ENCODE peak calls at places on chromosomes 3 and 15, in seven cellular contexts. One of them, this sample, is unnamed.

GRCh38 chr3:152357587-152357986 is 88.9 kb downstream of the MBNL1 start:
- DNase-seq in A549: no peak
- DNase-seq in esophagus squamous epithelium: no peak
- DNase-seq in fibroblast of villous mesenchyme: no peak
- DNase-seq in D721Med: no peak
- DNase-seq in heart left ventricle: no peak
- DNase-seq in endothelial cell: no peak
- DNase-seq in this sample: no peak

GRCh38 chr3:71724584-71725278 is 471 bp downstream of the EIF4E3 start:
- DNase-seq in fibroblast of villous mesenchyme: peak; percentile 5
- DNase-seq in endothelial cell: peak; percentile 37
- DNase-seq in A549: peak; percentile 44
- DNase-seq in heart left ventricle: peak; percentile 62
- DNase-seq in D721Med: no peak
- DNase-seq in esophagus squamous epithelium: no peak
- DNase-seq in this sample: no peak

GRCh38 chr15:33242165-33242564 is 47.7 kb upstream of the FMN1 start:
- DNase-seq in esophagus squamous epithelium: no peak
- DNase-seq in endothelial cell: peak; percentile 18
- DNase-seq in heart left ventricle: no peak
- DNase-seq in fibroblast of villous mesenchyme: no peak
- DNase-seq in A549: peak; percentile 49
- DNase-seq in D721Med: no peak
- DNase-seq in this sample: no peak

GRCh38 chr15:66830358-66830757 is 128.3 kb downstream of the SMAD6 start:
- DNase-seq in esophagus squamous epithelium: no peak
- DNase-seq in heart left ventricle: peak; percentile 89
- DNase-seq in fibroblast of villous mesenchyme: peak; percentile 29
- DNase-seq in A549: no peak
- DNase-seq in D721Med: no peak
- DNase-seq in endothelial cell: no peak
- DNase-seq in this sample: no peak

GRCh38 chr3:78729921-78730320 is 1037.9 kb downstream of the ROBO1 start:
- DNase-seq in A549: no peak
- DNase-seq in fibroblast of villous mesenchyme: no peak
- DNase-seq in D721Med: no peak
- DNase-seq in heart left ventricle: no peak
- DNase-seq in endothelial cell: no peak
- DNase-seq in esophagus squamous epithelium: no peak
- DNase-seq in this sample: no peak

GRCh38 chr15:85518979-85519761 is 138.8 kb downstream of the AKAP13 start:
- DNase-seq in D721Med: no peak
- DNase-seq in A549: no peak
- DNase-seq in esophagus squamous epithelium: no peak
- DNase-seq in heart left ventricle: no peak
- DNase-seq in endothelial cell: no peak
- DNase-seq in fibroblast of villous mesenchyme: peak; percentile 63
- DNase-seq in this sample: no peak

GRCh38 chr15:25600751-25601150 is 161.9 kb upstream of the UBE3A start:
- DNase-seq in endothelial cell: no peak
- DNase-seq in fibroblast of villous mesenchyme: no peak
- DNase-seq in heart left ventricle: no peak
- DNase-seq in D721Med: no peak
- DNase-seq in esophagus squamous epithelium: no peak
- DNase-seq in A549: no peak
- DNase-seq in this sample: no peak

GRCh38 chr15:50925281-50925680 is 16.8 kb downstream of the AP4E1 start:
- DNase-seq in fibroblast of villous mesenchyme: no peak
- DNase-seq in esophagus squamous epithelium: no peak
- DNase-seq in D721Med: no peak
- DNase-seq in endothelial cell: no peak
- DNase-seq in heart left ventricle: no peak
- DNase-seq in A549: no peak
- DNase-seq in this sample: no peak

GRCh38 chr3:183697123-183697609 is 431 bp upstream of the YEATS2 start:
- DNase-seq in A549: no peak
- DNase-seq in fibroblast of villous mesenchyme: no peak
- DNase-seq in heart left ventricle: no peak
- DNase-seq in endothelial cell: no peak
- DNase-seq in D721Med: no peak
- DNase-seq in esophagus squamous epithelium: no peak
- DNase-seq in this sample: no peak

GRCh38 chr15:68415501-68416157 is 16.3 kb downstream of the ITGA11 start:
- DNase-seq in esophagus squamous epithelium: no peak
- DNase-seq in D721Med: no peak
- DNase-seq in fibroblast of villous mesenchyme: no peak
- DNase-seq in endothelial cell: no peak
- DNase-seq in heart left ventricle: no peak
- DNase-seq in A549: no peak
- DNase-seq in this sample: peak; percentile 12

GRCh38 chr3:79766474-79767193 is 1.2 kb downstream of the ROBO1 start:
- DNase-seq in A549: no peak
- DNase-seq in heart left ventricle: no peak
- DNase-seq in D721Med: no peak
- DNase-seq in esophagus squamous epithelium: no peak
- DNase-seq in endothelial cell: peak; percentile 32
- DNase-seq in fibroblast of villous mesenchyme: no peak
- DNase-seq in this sample: no peak

GRCh38 chr3:109545746-109546145 is 208.4 kb upstream of the DPPA4 start:
- DNase-seq in esophagus squamous epithelium: no peak
- DNase-seq in D721Med: no peak
- DNase-seq in heart left ventricle: no peak
- DNase-seq in endothelial cell: no peak
- DNase-seq in A549: no peak
- DNase-seq in fibroblast of villous mesenchyme: no peak
- DNase-seq in this sample: no peak

GRCh38 chr3:187498211-187498610 is 130.0 kb downstream of the RTP4 start:
- DNase-seq in esophagus squamous epithelium: no peak
- DNase-seq in A549: no peak
- DNase-seq in fibroblast of villous mesenchyme: no peak
- DNase-seq in heart left ventricle: no peak
- DNase-seq in D721Med: no peak
- DNase-seq in endothelial cell: no peak
- DNase-seq in this sample: no peak

GRCh38 chr3:122679467-122680291 is 960 bp upstream of the PARP14 start:
- DNase-seq in esophagus squamous epithelium: no peak
- DNase-seq in A549: peak; percentile 16
- DNase-seq in heart left ventricle: peak; percentile 29
- DNase-seq in endothelial cell: peak; percentile 11
- DNase-seq in D721Med: no peak
- DNase-seq in fibroblast of villous mesenchyme: peak; percentile 59
- DNase-seq in this sample: no peak

GRCh38 chr15:78060232-78060631 is 17.3 kb downstream of the TBC1D2B start:
- DNase-seq in A549: no peak
- DNase-seq in heart left ventricle: no peak
- DNase-seq in D721Med: no peak
- DNase-seq in esophagus squamous epithelium: no peak
- DNase-seq in fibroblast of villous mesenchyme: no peak
- DNase-seq in endothelial cell: no peak
- DNase-seq in this sample: no peak

GRCh38 chr3:14241716-14242115 is 63.1 kb downstream of the LSM3 start:
- DNase-seq in D721Med: no peak
- DNase-seq in esophagus squamous epithelium: no peak
- DNase-seq in endothelial cell: no peak
- DNase-seq in A549: no peak
- DNase-seq in fibroblast of villous mesenchyme: no peak
- DNase-seq in heart left ventricle: no peak
- DNase-seq in this sample: no peak

GRCh38 chr3:33831053-33831452 is 32.6 kb downstream of the PDCD6IP start:
- DNase-seq in endothelial cell: no peak
- DNase-seq in heart left ventricle: no peak
- DNase-seq in esophagus squamous epithelium: no peak
- DNase-seq in A549: no peak
- DNase-seq in fibroblast of villous mesenchyme: peak; percentile 22
- DNase-seq in D721Med: no peak
- DNase-seq in this sample: no peak

GRCh38 chr3:158950131-158950901 is 148.5 kb downstream of the MFSD1 start:
- DNase-seq in A549: no peak
- DNase-seq in endothelial cell: no peak
- DNase-seq in heart left ventricle: no peak
- DNase-seq in fibroblast of villous mesenchyme: peak; percentile 75
- DNase-seq in D721Med: no peak
- DNase-seq in esophagus squamous epithelium: no peak
- DNase-seq in this sample: no peak

GRCh38 chr3:38574411-38575278 is 74.8 kb downstream of the SCN5A start:
- DNase-seq in endothelial cell: no peak
- DNase-seq in D721Med: no peak
- DNase-seq in heart left ventricle: no peak
- DNase-seq in A549: no peak
- DNase-seq in fibroblast of villous mesenchyme: no peak
- DNase-seq in esophagus squamous epithelium: no peak
- DNase-seq in this sample: no peak

GRCh38 chr15:60392601-60392985 is 5.2 kb downstream of the ANXA2 start:
- DNase-seq in endothelial cell: no peak
- DNase-seq in heart left ventricle: no peak
- DNase-seq in esophagus squamous epithelium: no peak
- DNase-seq in fibroblast of villous mesenchyme: peak; percentile 81
- DNase-seq in D721Med: no peak
- DNase-seq in A549: peak; percentile 81
- DNase-seq in this sample: no peak

GRCh38 chr3:68988740-68989139 is 24.7 kb downstream of the EOGT start:
- DNase-seq in heart left ventricle: no peak
- DNase-seq in endothelial cell: no peak
- DNase-seq in D721Med: no peak
- DNase-seq in A549: no peak
- DNase-seq in esophagus squamous epithelium: no peak
- DNase-seq in fibroblast of villous mesenchyme: peak; percentile 80
- DNase-seq in this sample: no peak

GRCh38 chr3:138938056-138938876 is 8.7 kb downstream of the FOXL2 start:
- DNase-seq in esophagus squamous epithelium: no peak
- DNase-seq in fibroblast of villous mesenchyme: peak; percentile 8
- DNase-seq in A549: no peak
- DNase-seq in heart left ventricle: no peak
- DNase-seq in endothelial cell: peak; percentile 50
- DNase-seq in D721Med: no peak
- DNase-seq in this sample: no peak

GRCh38 chr3:189172668-189173419 is 1.1 kb downstream of the TPRG1 start:
- DNase-seq in endothelial cell: no peak
- DNase-seq in fibroblast of villous mesenchyme: no peak
- DNase-seq in esophagus squamous epithelium: no peak
- DNase-seq in A549: no peak
- DNase-seq in heart left ventricle: no peak
- DNase-seq in D721Med: no peak
- DNase-seq in this sample: no peak

GRCh38 chr3:27615555-27615954 is 106.6 kb downstream of the EOMES start:
- DNase-seq in heart left ventricle: no peak
- DNase-seq in esophagus squamous epithelium: no peak
- DNase-seq in endothelial cell: no peak
- DNase-seq in A549: no peak
- DNase-seq in fibroblast of villous mesenchyme: no peak
- DNase-seq in D721Med: no peak
- DNase-seq in this sample: no peak

GRCh38 chr3:66490214-66490613 is 10.6 kb downstream of the LRIG1 start:
- DNase-seq in heart left ventricle: no peak
- DNase-seq in A549: no peak
- DNase-seq in fibroblast of villous mesenchyme: peak; percentile 72
- DNase-seq in endothelial cell: no peak
- DNase-seq in D721Med: no peak
- DNase-seq in esophagus squamous epithelium: no peak
- DNase-seq in this sample: no peak

GRCh38 chr3:151835751-151836550 is 22.0 kb downstream of the AADAC start:
- DNase-seq in A549: peak; percentile 14
- DNase-seq in fibroblast of villous mesenchyme: peak; percentile 72
- DNase-seq in esophagus squamous epithelium: no peak
- DNase-seq in D721Med: no peak
- DNase-seq in endothelial cell: no peak
- DNase-seq in heart left ventricle: no peak
- DNase-seq in this sample: no peak

GRCh38 chr3:133955892-133956291 is 60.2 kb upstream of the RAB6B start:
- DNase-seq in D721Med: no peak
- DNase-seq in endothelial cell: no peak
- DNase-seq in heart left ventricle: no peak
- DNase-seq in esophagus squamous epithelium: no peak
- DNase-seq in fibroblast of villous mesenchyme: no peak
- DNase-seq in A549: no peak
- DNase-seq in this sample: no peak

DNA sequence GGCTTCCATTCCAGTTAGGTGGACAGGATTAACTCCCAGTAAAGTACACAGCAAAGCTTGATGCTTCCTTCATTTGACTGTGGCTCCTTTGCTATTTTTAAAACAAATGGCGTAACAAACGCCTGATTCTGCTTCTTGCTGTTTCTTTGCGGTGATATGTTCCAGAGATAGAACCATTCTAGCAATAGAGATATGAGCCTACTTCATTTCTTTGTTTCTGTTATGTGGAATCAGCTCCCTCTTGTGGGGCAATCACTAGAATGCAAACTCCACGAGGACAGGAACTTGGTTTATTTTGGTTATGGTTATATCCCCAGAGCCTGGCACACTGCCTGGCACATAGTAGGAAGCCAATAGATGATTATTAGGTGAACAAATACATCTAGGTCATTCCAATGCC is 122.6 kb upstream of the SLC6A11 start:
- DNase-seq in esophagus squamous epithelium: no peak
- DNase-seq in endothelial cell: no peak
- DNase-seq in A549: no peak
- DNase-seq in D721Med: no peak
- DNase-seq in fibroblast of villous mesenchyme: no peak
- DNase-seq in heart left ventricle: no peak
- DNase-seq in this sample: no peak
- TF ChIP-seq CTCF in esophagus squamous epithelium: no peak
- TF ChIP-seq CTCF in endothelial cell: no peak
- TF ChIP-seq CTCF in A549: no peak
- TF ChIP-seq CTCF in D721Med: peak; percentile 23
- TF ChIP-seq CTCF in fibroblast of villous mesenchyme: peak; percentile 11
- TF ChIP-seq CTCF in heart left ventricle: no peak
- TF ChIP-seq CTCF in this sample: no peak

GRCh38 chr15:75202251-75203016 is 752 bp downstream of the C15orf39 start:
- DNase-seq in heart left ventricle: peak; percentile 81
- DNase-seq in A549: peak; percentile 80
- DNase-seq in D721Med: no peak
- DNase-seq in fibroblast of villous mesenchyme: peak; percentile 87
- DNase-seq in endothelial cell: peak; percentile 41
- DNase-seq in esophagus squamous epithelium: peak; percentile 38
- DNase-seq in this sample: peak; percentile 85
- TF ChIP-seq CTCF in heart left ventricle: no peak
- TF ChIP-seq CTCF in A549: peak; percentile 53
- TF ChIP-seq CTCF in D721Med: no peak
- TF ChIP-seq CTCF in fibroblast of villous mesenchyme: no peak
- TF ChIP-seq CTCF in endothelial cell: peak; percentile 74
- TF ChIP-seq CTCF in esophagus squamous epithelium: no peak
- TF ChIP-seq CTCF in this sample: peak; percentile 81

GRCh38 chr3:195001961-195002861 is 268.7 kb downstream of the XXYLT1 start:
- DNase-seq in fibroblast of villous mesenchyme: peak; percentile 55
- DNase-seq in esophagus squamous epithelium: no peak
- DNase-seq in endothelial cell: peak; percentile 58
- DNase-seq in heart left ventricle: peak; percentile 68
- DNase-seq in D721Med: peak; percentile 74
- DNase-seq in A549: peak; percentile 25
- DNase-seq in this sample: no peak
- TF ChIP-seq CTCF in fibroblast of villous mesenchyme: peak; percentile 66
- TF ChIP-seq CTCF in esophagus squamous epithelium: peak; percentile 61
- TF ChIP-seq CTCF in endothelial cell: peak; percentile 47
- TF ChIP-seq CTCF in heart left ventricle: peak; percentile 50
- TF ChIP-seq CTCF in D721Med: peak; percentile 68
- TF ChIP-seq CTCF in A549: peak; percentile 25
- TF ChIP-seq CTCF in this sample: peak; percentile 60

DNA sequence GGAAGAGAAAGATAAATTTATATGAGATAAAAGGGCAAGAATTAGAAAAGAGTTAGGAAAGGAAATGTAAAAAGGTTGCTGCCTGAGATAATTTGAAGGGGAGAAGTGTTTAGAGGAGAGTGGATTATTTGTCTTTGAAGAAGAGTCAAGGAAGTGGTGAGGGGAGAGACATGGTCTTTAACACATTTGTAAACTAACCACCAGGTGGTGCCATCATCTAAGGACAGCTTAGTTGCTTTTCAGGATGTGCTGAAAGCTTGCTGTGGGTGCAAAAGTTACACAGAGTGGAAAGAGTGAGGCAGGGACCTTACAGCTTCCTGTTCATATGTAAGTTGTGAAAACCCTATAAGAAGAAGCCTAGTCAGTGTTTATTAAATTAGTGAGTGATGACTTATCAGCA is 114.1 kb upstream of the DNAJC19 start:
- DNase-seq in D721Med: no peak
- DNase-seq in A549: no peak
- DNase-seq in fibroblast of villous mesenchyme: no peak
- DNase-seq in heart left ventricle: no peak
- DNase-seq in endothelial cell: peak; percentile 27
- DNase-seq in esophagus squamous epithelium: no peak
- DNase-seq in this sample: no peak
- TF ChIP-seq CTCF in D721Med: peak; percentile 22
- TF ChIP-seq CTCF in A549: no peak
- TF ChIP-seq CTCF in fibroblast of villous mesenchyme: no peak
- TF ChIP-seq CTCF in heart left ventricle: no peak
- TF ChIP-seq CTCF in endothelial cell: peak; percentile 72
- TF ChIP-seq CTCF in esophagus squamous epithelium: no peak
- TF ChIP-seq CTCF in this sample: no peak

This sample was measured in CD14-positive monocyte.